ENCODE peak calls at places on chromosome 19, in four cellular contexts. One of them, this sample, is unnamed.
A peak's percentile ranks its signal among the peaks of the same experiment; 100 is the strongest.

GRCh38 chr19:44517146-44517545 is 12.3 kb downstream of the CEACAM20 start:
- DNase-seq in GM04504: no peak
- DNase-seq in COR-L47: no peak
- DNase-seq in erythroblast: no peak
- DNase-seq in this sample: no peak

GRCh38 chr19:30003862-30004261 is 61.8 kb downstream of the URI1 start:
- DNase-seq in erythroblast: no peak
- DNase-seq in GM04504: no peak
- DNase-seq in COR-L47: no peak
- DNase-seq in this sample: no peak

GRCh38 chr19:51891193-51891747 is 3.5 kb upstream of the ZNF577 start:
- DNase-seq in COR-L47: no peak
- DNase-seq in GM04504: no peak
- DNase-seq in erythroblast: no peak
- DNase-seq in this sample: no peak

GRCh38 chr19:38736036-38736412 is 8.2 kb downstream of the CAPN12 start:
- DNase-seq in erythroblast: peak; percentile 57
- DNase-seq in GM04504: no peak
- DNase-seq in COR-L47: no peak
- DNase-seq in this sample: no peak

GRCh38 chr19:5086725-5087439 is 118.0 kb downstream of the KDM4B start:
- DNase-seq in COR-L47: peak; percentile 50
- DNase-seq in erythroblast: no peak
- DNase-seq in GM04504: no peak
- DNase-seq in this sample: peak; percentile 98

GRCh38 chr19:46848389-46848788 is 2.3 kb downstream of the AP2S1 start:
- DNase-seq in erythroblast: no peak
- DNase-seq in GM04504: no peak
- DNase-seq in COR-L47: no peak
- DNase-seq in this sample: no peak

GRCh38 chr19:595326-596262 is 5.9 kb downstream of the HCN2 start:
- DNase-seq in GM04504: no peak
- DNase-seq in COR-L47: no peak
- DNase-seq in erythroblast: no peak
- DNase-seq in this sample: no peak

GRCh38 chr19:47613165-47614146 is 4.5 kb downstream of the BICRA start:
- DNase-seq in COR-L47: no peak
- DNase-seq in erythroblast: no peak
- DNase-seq in GM04504: peak; percentile 57
- DNase-seq in this sample: peak; percentile 64

GRCh38 chr19:32223595-32224370 is 121.6 kb upstream of the ZNF507 start:
- DNase-seq in COR-L47: no peak
- DNase-seq in GM04504: no peak
- DNase-seq in erythroblast: no peak
- DNase-seq in this sample: no peak

GRCh38 chr19:55370305-55370988 is at the start of gene IL11:
- DNase-seq in COR-L47: no peak
- DNase-seq in erythroblast: no peak
- DNase-seq in GM04504: no peak
- DNase-seq in this sample: no peak

GRCh38 chr19:52658595-52658994 is 20.4 kb upstream of the ZNF83 start:
- DNase-seq in erythroblast: no peak
- DNase-seq in GM04504: no peak
- DNase-seq in COR-L47: peak; percentile 21
- DNase-seq in this sample: no peak

GRCh38 chr19:48152552-48152951 is 17.6 kb downstream of the LIG1 start:
- DNase-seq in erythroblast: peak; percentile 83
- DNase-seq in GM04504: peak; percentile 29
- DNase-seq in COR-L47: peak; percentile 13
- DNase-seq in this sample: peak; percentile 58

GRCh38 chr19:11890634-11891033 is 3.1 kb downstream of the ZNF69 start:
- DNase-seq in erythroblast: no peak
- DNase-seq in GM04504: no peak
- DNase-seq in COR-L47: no peak
- DNase-seq in this sample: no peak

GRCh38 chr19:47247308-47247990 is 8.9 kb upstream of the CCDC9 start:
- DNase-seq in COR-L47: no peak
- DNase-seq in GM04504: no peak
- DNase-seq in erythroblast: peak; percentile 94
- DNase-seq in this sample: peak; percentile 40

GRCh38 chr19:43773725-43774102 is 7.1 kb downstream of the KCNN4 start:
- DNase-seq in erythroblast: no peak
- DNase-seq in GM04504: no peak
- DNase-seq in COR-L47: no peak
- DNase-seq in this sample: peak; percentile 70

GRCh38 chr19:38801359-38802095 is 11.2 kb downstream of the LGALS4 start:
- DNase-seq in GM04504: no peak
- DNase-seq in erythroblast: no peak
- DNase-seq in COR-L47: no peak
- DNase-seq in this sample: no peak

GRCh38 chr19:18399008-18399407 is 1.6 kb upstream of the LRRC25 start:
- DNase-seq in GM04504: no peak
- DNase-seq in erythroblast: no peak
- DNase-seq in COR-L47: no peak
- DNase-seq in this sample: no peak

GRCh38 chr19:42403586-42403985 is 13.5 kb upstream of the CNFN start:
- DNase-seq in COR-L47: no peak
- DNase-seq in erythroblast: no peak
- DNase-seq in GM04504: no peak
- DNase-seq in this sample: peak; percentile 96

GRCh38 chr19:48752511-48753365 is at the start of gene FUT1:
- DNase-seq in GM04504: no peak
- DNase-seq in COR-L47: peak; percentile 95
- DNase-seq in erythroblast: peak; percentile 81
- DNase-seq in this sample: peak; percentile 96

GRCh38 chr19:13838071-13838942 is 38.6 kb upstream of the NANOS3 start:
- DNase-seq in erythroblast: no peak
- DNase-seq in COR-L47: no peak
- DNase-seq in GM04504: no peak
- DNase-seq in this sample: no peak

GRCh38 chr19:45047188-45047797 is 8.4 kb downstream of the CLASRP start:
- DNase-seq in GM04504: no peak
- DNase-seq in COR-L47: no peak
- DNase-seq in erythroblast: no peak
- DNase-seq in this sample: no peak

GRCh38 chr19:12821761-12822160 is 12.6 kb downstream of the RTBDN start:
- DNase-seq in erythroblast: no peak
- DNase-seq in GM04504: no peak
- DNase-seq in COR-L47: no peak
- DNase-seq in this sample: no peak

GRCh38 chr19:17347361-17347760 is 10.0 kb downstream of the GTPBP3 start:
- DNase-seq in COR-L47: no peak
- DNase-seq in GM04504: no peak
- DNase-seq in erythroblast: no peak
- DNase-seq in this sample: no peak

GRCh38 chr19:1166872-1167573 is 7.0 kb downstream of the SBNO2 start:
- DNase-seq in COR-L47: no peak
- DNase-seq in GM04504: no peak
- DNase-seq in erythroblast: no peak
- DNase-seq in this sample: no peak

GRCh38 chr19:46975011-46975917 is 44.4 kb upstream of the NPAS1 start:
- DNase-seq in COR-L47: no peak
- DNase-seq in GM04504: peak; percentile 42
- DNase-seq in erythroblast: no peak
- DNase-seq in this sample: no peak

GRCh38 chr19:38084196-38084595 is 139.8 kb downstream of the DPF1 start:
- DNase-seq in COR-L47: no peak
- DNase-seq in erythroblast: no peak
- DNase-seq in GM04504: no peak
- DNase-seq in this sample: no peak

GRCh38 chr19:19632661-19633060 is 4.6 kb upstream of the LPAR2 start:
- DNase-seq in erythroblast: no peak
- DNase-seq in COR-L47: no peak
- DNase-seq in GM04504: no peak
- DNase-seq in this sample: no peak

GRCh38 chr19:1151037-1151716 is 22.9 kb downstream of the SBNO2 start:
- DNase-seq in erythroblast: no peak
- DNase-seq in GM04504: no peak
- DNase-seq in COR-L47: no peak
- DNase-seq in this sample: no peak

GRCh38 chr19:53157601-53158000 is 1.3 kb downstream of the ZNF347 start:
- DNase-seq in erythroblast: no peak
- DNase-seq in COR-L47: no peak
- DNase-seq in GM04504: no peak
- DNase-seq in this sample: no peak

GRCh38 chr19:33472696-33473624 is 48.6 kb downstream of the PEPD start:
- DNase-seq in GM04504: peak; percentile 96
- DNase-seq in COR-L47: no peak
- DNase-seq in erythroblast: no peak
- DNase-seq in this sample: peak; percentile 63

GRCh38 chr19:2462635-2463421 is 6.1 kb upstream of the LMNB2 start:
- DNase-seq in COR-L47: peak; percentile 23
- DNase-seq in erythroblast: no peak
- DNase-seq in GM04504: peak; percentile 96
- DNase-seq in this sample: peak; percentile 57

GRCh38 chr19:18475004-18475453 is 37.1 kb upstream of the ISYNA1 start:
- DNase-seq in erythroblast: no peak
- DNase-seq in COR-L47: no peak
- DNase-seq in GM04504: no peak
- DNase-seq in this sample: no peak

GRCh38 chr19:55464669-55465068 is at the start of gene C19orf85:
- DNase-seq in erythroblast: no peak
- DNase-seq in GM04504: no peak
- DNase-seq in COR-L47: peak; percentile 54
- DNase-seq in this sample: no peak

GRCh38 chr19:5131031-5131865 is 162.3 kb downstream of the KDM4B start:
- DNase-seq in erythroblast: no peak
- DNase-seq in GM04504: no peak
- DNase-seq in COR-L47: no peak
- DNase-seq in this sample: no peak

GRCh38 chr19:53927745-53928144 is 18.7 kb downstream of the CACNG7 start:
- DNase-seq in GM04504: peak; percentile 12
- DNase-seq in COR-L47: no peak
- DNase-seq in erythroblast: peak; percentile 48
- DNase-seq in this sample: no peak

GRCh38 chr19:44818470-44818856 is 9.6 kb downstream of the BCAM start:
- DNase-seq in GM04504: no peak
- DNase-seq in COR-L47: no peak
- DNase-seq in erythroblast: no peak
- DNase-seq in this sample: no peak

GRCh38 chr19:45955905-45956608 is 17.6 kb downstream of the NOVA2 start:
- DNase-seq in GM04504: no peak
- DNase-seq in erythroblast: no peak
- DNase-seq in COR-L47: no peak
- DNase-seq in this sample: no peak

GRCh38 chr19:371501-372160 is 27.0 kb upstream of the MIER2 start:
- DNase-seq in GM04504: no peak
- DNase-seq in COR-L47: peak; percentile 61
- DNase-seq in erythroblast: no peak
- DNase-seq in this sample: peak; percentile 45

This sample was measured in NCI-H2171 treated with DMSO at 0.1 percent for 48 hours.